ENCODE peak calls at places on chromosomes 4 and X, in nine cellular contexts. C is posterior cingulate gyrus; X is activated T-helper 1 cell treated with anti-CD3 and anti-CD28 coated beads, Interleukin-2, amount 50 U/mL, for 16 hours; O is COR-L47; D is stimulated activated CD4-positive, alpha-beta T cell treated with anti-CD3 and anti-CD28 coated beads, Interleukin-12 subunit alpha, Interleukin-12 subunit beta, amount 100 ng/mL, for 48 hours; Q is pancreas; W is nephron progenitor cell; J is T-helper 2 cell; R is HS-5. P is an unnamed sample.

GRCh38 chrX:100673397-100673953 is 29.5 kb downstream of the SRPX2 start:
- DNase-seq in D (no peak), J (no peak), C (no peak), O (no peak), R (peak), W (no peak), X (no peak), Q (no peak), P (no peak)

GRCh38 chrX:50107470-50107869 is 93.3 kb downstream of the AKAP4 start:
- DNase-seq in R (peak), C (no peak), Q (no peak), X (no peak), J (no peak), W (no peak), D (no peak), O (no peak), P (no peak)

GRCh38 chr4:124631760-124632159 is 80.8 kb downstream of the ANKRD50 start:
- DNase-seq in C (no peak), Q (peak), D (no peak), O (no peak), R (peak), X (no peak), W (no peak), J (no peak), P (no peak)

GRCh38 chr4:180057891-180058643 is 2185.1 kb upstream of the TENM3 start:
- DNase-seq in Q (peak), W (peak), C (peak), J (no peak), R (no peak), O (no peak), D (no peak), X (no peak), P (no peak)

GRCh38 chr4:7956306-7957112 is 16.8 kb upstream of the AFAP1 start:
- DNase-seq in D (no peak), J (no peak), Q (peak), O (no peak), X (no peak), C (no peak), R (no peak), W (no peak), P (no peak)

GRCh38 chr4:23062188-23062587 is 369.5 kb downstream of the GBA3 start:
- DNase-seq in D (no peak), O (no peak), C (no peak), J (no peak), X (no peak), R (no peak), Q (no peak), W (no peak), P (no peak)

GRCh38 chr4:160835789-160836188 is 1328.0 kb downstream of the FSTL5 start:
- DNase-seq in W (peak), D (no peak), J (no peak), Q (peak), R (no peak), O (no peak), X (no peak), C (no peak), P (no peak)

GRCh38 chr4:53714377-53715140 is 123.3 kb upstream of the LNX1 start:
- DNase-seq in W (no peak), C (no peak), D (no peak), Q (no peak), O (no peak), X (no peak), J (no peak), R (peak), P (no peak)

GRCh38 chrX:68669094-68669830 is 21.8 kb downstream of the STARD8 start:
- DNase-seq in W (peak), O (no peak), X (no peak), Q (no peak), D (no peak), J (no peak), C (no peak), R (no peak), P (no peak)

GRCh38 chrX:68672581-68673318 is 25.3 kb downstream of the STARD8 start:
- DNase-seq in J (no peak), D (no peak), R (no peak), C (no peak), W (no peak), Q (no peak), X (no peak), O (no peak), P (no peak)

GRCh38 chr4:8710946-8711345 is 118.4 kb downstream of the CPZ start:
- DNase-seq in J (no peak), O (no peak), X (no peak), C (no peak), R (no peak), Q (no peak), W (no peak), D (no peak), P (no peak)

GRCh38 chrX:31871989-31872388 is 800.1 kb upstream of the FTHL17 start:
- DNase-seq in O (no peak), C (no peak), W (no peak), X (no peak), J (no peak), Q (no peak), D (no peak), R (no peak), P (no peak)

GRCh38 chrX:38260231-38260630 is 39.6 kb upstream of the SRPX start:
- DNase-seq in O (no peak), R (no peak), D (no peak), X (no peak), W (peak), Q (no peak), C (no peak), J (no peak), P (peak)

GRCh38 chr4:180669637-180670036 is 1573.6 kb upstream of the TENM3 start:
- DNase-seq in O (no peak), X (no peak), W (no peak), R (no peak), C (no peak), J (no peak), Q (no peak), D (no peak), P (no peak)

GRCh38 chr4:88629826-88630225 is 37.5 kb downstream of the HERC3 start:
- DNase-seq in Q (no peak), R (no peak), O (no peak), C (no peak), J (no peak), X (no peak), D (no peak), W (no peak), P (no peak)

GRCh38 chrX:151402719-151403390 is 5.8 kb downstream of the VMA21 start:
- DNase-seq in W (no peak), Q (peak), R (no peak), J (no peak), D (no peak), O (peak), C (no peak), X (no peak), P (no peak)

GRCh38 chrX:133401539-133401938 is 13.8 kb downstream of the GPC4 start:
- DNase-seq in X (no peak), D (no peak), C (no peak), Q (no peak), O (no peak), J (no peak), W (no peak), R (no peak), P (no peak)

GRCh38 chrX:1531106-1531890 is 5.7 kb downstream of the P2RY8 start:
- DNase-seq in D (no peak), W (no peak), O (no peak), X (no peak), C (no peak), J (no peak), R (no peak), Q (no peak), P (no peak)

GRCh38 chr4:183729430-183730328 is 70.6 kb downstream of the TRAPPC11 start:
- DNase-seq in O (no peak), D (no peak), Q (no peak), R (no peak), J (no peak), X (no peak), C (no peak), W (no peak), P (no peak)

GRCh38 chrX:112738347-112739033 is 58.8 kb upstream of the LHFPL1 start:
- DNase-seq in Q (no peak), W (no peak), O (no peak), X (no peak), R (no peak), J (no peak), C (no peak), D (peak), P (no peak)

GRCh38 chrX:136325377-136325776 is 24.6 kb downstream of the ADGRG4 start:
- DNase-seq in O (no peak), R (no peak), C (no peak), W (no peak), D (no peak), J (no peak), Q (no peak), X (no peak), P (no peak)

GRCh38 chrX:16807976-16808542 is 21.8 kb downstream of the TXLNG start:
- DNase-seq in C (no peak), X (no peak), Q (no peak), O (no peak), J (no peak), R (no peak), W (no peak), D (no peak), P (no peak)

GRCh38 chr4:77582716-77583115 is 22.9 kb upstream of the CXCL13 start:
- DNase-seq in C (no peak), X (no peak), O (no peak), D (no peak), W (no peak), J (no peak), R (no peak), Q (no peak), P (no peak)

GRCh38 chrX:77276742-77277141 is 170.4 kb upstream of the FGF16 start:
- DNase-seq in Q (no peak), O (no peak), J (no peak), W (no peak), C (no peak), R (no peak), D (no peak), X (no peak), P (no peak)

GRCh38 chr4:921830-922331 is 10.2 kb downstream of the GAK start:
- DNase-seq in D (peak), C (no peak), J (no peak), R (no peak), W (no peak), X (no peak), O (no peak), Q (no peak), P (no peak)

GRCh38 chr4:99998062-99998880 is 48.2 kb upstream of the H2AZ1 start:
- DNase-seq in X (no peak), W (no peak), D (no peak), C (no peak), J (no peak), Q (no peak), R (peak), O (peak), P (peak)

GRCh38 chrX:110671068-110671803 is 124.4 kb downstream of the CHRDL1 start:
- DNase-seq in X (no peak), W (no peak), J (no peak), C (no peak), Q (no peak), D (no peak), R (no peak), O (no peak), P (no peak)

GRCh38 chrX:101958139-101958538 is 26.3 kb upstream of the ZMAT1 start:
- DNase-seq in D (no peak), C (no peak), Q (no peak), J (no peak), R (no peak), O (no peak), X (no peak), W (no peak), P (peak)

GRCh38 chr4:173547889-173548288 is 17.9 kb upstream of the HAND2 start:
- DNase-seq in D (no peak), Q (no peak), R (no peak), X (no peak), C (no peak), J (no peak), W (no peak), O (no peak), P (peak)

GRCh38 chr4:90118547-90119211 is 8.5 kb upstream of the CCSER1 start:
- DNase-seq in D (no peak), C (no peak), J (no peak), R (no peak), W (no peak), Q (no peak), X (no peak), O (no peak), P (no peak)

GRCh38 chrX:69313622-69314290 is 148.5 kb upstream of the PJA1 start:
- DNase-seq in O (no peak), Q (no peak), R (no peak), C (no peak), W (no peak), J (no peak), X (no peak), D (no peak), P (no peak)